ENCODE peak calls at places on chromosomes 4 and X, in eight cellular contexts. K is NCI-H146; I is iris pigment epithelial cell; D is H4; J is stimulated activated CD8-positive, alpha-beta memory T cell treated with anti-CD3 and anti-CD28 coated beads, Interleukin-15, amount 100 ng/mL, for 24 hours; T is GM23248; A is HT1080; V is A549. R is an unnamed sample.

GRCh38 chrX:121336831-121337421 is 289.5 kb downstream of the GLUD2 start:
- DNase-seq in K (no peak), I (no peak), D (no peak), J (no peak), T (no peak), A (no peak), V (no peak), R (no peak)

GRCh38 chrX:9646471-9647038 is 119.1 kb downstream of the GPR143 start:
- DNase-seq in K (no peak), I (peak), D (no peak), J (no peak), T (no peak), A (no peak), V (no peak), R (no peak)

GRCh38 chr4:150931005-150931404 is 84.1 kb downstream of the LRBA start:
- DNase-seq in K (no peak), I (no peak), D (no peak), J (no peak), T (no peak), A (no peak), V (no peak), R (no peak)

GRCh38 chr4:87982446-87982845 is 6.9 kb downstream of the SPP1 start:
- DNase-seq in K (no peak), I (peak), D (no peak), J (no peak), T (no peak), A (peak), V (no peak), R (no peak)

GRCh38 chr4:47490550-47490949 is 5.5 kb downstream of the ATP10D start:
- DNase-seq in K (no peak), I (peak), D (peak), J (no peak), T (peak), A (peak), V (peak), R (peak)

GRCh38 chrX:43953218-43953617 is 20.0 kb downstream of the NDP start:
- DNase-seq in K (no peak), I (peak), D (no peak), J (no peak), T (peak), A (peak), V (no peak), R (no peak)

GRCh38 chr4:24210332-24210902 is 320.6 kb upstream of the PPARGC1A start:
- DNase-seq in K (no peak), I (peak), D (peak), J (no peak), T (peak), A (peak), V (peak), R (no peak)

GRCh38 chr4:7026107-7026506 is 17.1 kb upstream of the TADA2B start:
- DNase-seq in K (no peak), I (no peak), D (no peak), J (no peak), T (no peak), A (no peak), V (no peak), R (no peak)

GRCh38 chr4:110361921-110362320 is 114.0 kb upstream of the ENPEP start:
- DNase-seq in K (no peak), I (peak), D (peak), J (no peak), T (peak), A (peak), V (no peak), R (no peak)

GRCh38 chr4:52643846-52644245 is 15.3 kb downstream of the USP46 start:
- DNase-seq in K (no peak), I (peak), D (peak), J (no peak), T (peak), A (no peak), V (no peak), R (no peak)

GRCh38 chrX:110081740-110082139 is 78.8 kb downstream of the TMEM164 start:
- DNase-seq in K (no peak), I (peak), D (peak), J (no peak), T (no peak), A (peak), V (no peak), R (peak)

GRCh38 chr4:177596035-177596434 is 153.8 kb upstream of the AGA start:
- DNase-seq in K (no peak), I (peak), D (peak), J (no peak), T (peak), A (peak), V (peak), R (no peak)

GRCh38 chrX:526295-527224 is 104.0 kb upstream of the SHOX start:
- DNase-seq in K (no peak), I (no peak), D (no peak), J (no peak), T (no peak), A (no peak), V (peak), R (no peak)

GRCh38 chr4:58247792-58248191 is 1137.6 kb upstream of the IGFBP7 start:
- DNase-seq in K (peak), I (no peak), D (no peak), J (no peak), T (no peak), A (peak), V (no peak), R (no peak)

GRCh38 chr4:11011249-11011648 is 326.7 kb upstream of the CLNK start:
- DNase-seq in K (peak), I (no peak), D (no peak), J (no peak), T (no peak), A (no peak), V (no peak), R (no peak)

GRCh38 chr4:1521821-1522361 is 115.6 kb upstream of the NKX1-1 start:
- DNase-seq in K (no peak), I (no peak), D (no peak), J (no peak), T (no peak), A (no peak), V (no peak), R (no peak)

GRCh38 chr4:85498068-85498733 is 23.3 kb downstream of the ARHGAP24 start:
- DNase-seq in K (no peak), I (peak), D (peak), J (no peak), T (peak), A (peak), V (no peak), R (no peak)

GRCh38 chrX:130680164-130681035 is 222.6 kb downstream of the ENOX2 start:
- DNase-seq in K (no peak), I (peak), D (no peak), J (no peak), T (peak), A (no peak), V (no peak), R (no peak)

GRCh38 chr4:73335717-73336116 is 68.4 kb upstream of the ALB start:
- DNase-seq in K (no peak), I (no peak), D (no peak), J (no peak), T (no peak), A (no peak), V (no peak), R (no peak)

GRCh38 chr4:139167774-139168444 is 9.1 kb downstream of the ELF2 start:
- DNase-seq in K (no peak), I (peak), D (peak), J (no peak), T (peak), A (peak), V (peak), R (no peak)

GRCh38 chrX:14697453-14697852 is 168.1 kb downstream of the GLRA2 start:
- DNase-seq in K (peak), I (no peak), D (peak), J (no peak), T (peak), A (peak), V (peak), R (no peak)

GRCh38 chr4:75741027-75741426 is 16.6 kb downstream of the USO1 start:
- DNase-seq in K (no peak), I (peak), D (no peak), J (no peak), T (peak), A (no peak), V (no peak), R (no peak)

GRCh38 chr4:815464-816146 is 10.3 kb downstream of the CPLX1 start:
- DNase-seq in K (no peak), I (no peak), D (no peak), J (no peak), T (no peak), A (no peak), V (no peak), R (no peak)

GRCh38 chr4:176760468-176760867 is 32.3 kb downstream of the VEGFC start:
- DNase-seq in K (no peak), I (no peak), D (no peak), J (no peak), T (no peak), A (no peak), V (no peak), R (no peak)

GRCh38 chr4:2827874-2828751 is 15.5 kb upstream of the ADD1 start:
- DNase-seq in K (no peak), I (no peak), D (no peak), J (no peak), T (no peak), A (no peak), V (no peak), R (no peak)

GRCh38 chr4:8308856-8309771 is 39.6 kb downstream of the HTRA3 start:
- DNase-seq in K (no peak), I (peak), D (no peak), J (no peak), T (peak), A (no peak), V (no peak), R (no peak)

GRCh38 chr4:38566811-38567398 is 97.1 kb upstream of the KLF3 start:
- DNase-seq in K (no peak), I (no peak), D (no peak), J (no peak), T (no peak), A (no peak), V (no peak), R (no peak)

GRCh38 chrX:17860179-17860780 is 818 bp downstream of the RAI2 start:
- DNase-seq in K (peak), I (peak), D (no peak), J (no peak), T (peak), A (no peak), V (no peak), R (no peak)

GRCh38 chr4:183118585-183118984 is 19.5 kb downstream of the WWC2 start:
- DNase-seq in K (no peak), I (peak), D (peak), J (no peak), T (peak), A (peak), V (no peak), R (peak)

GRCh38 chr4:173990126-173990878 is 293.2 kb downstream of the FBXO8 start:
- DNase-seq in K (peak), I (peak), D (peak), J (no peak), T (peak), A (peak), V (peak), R (no peak)

GRCh38 chrX:123731987-123732678 is 719 bp downstream of the THOC2 start:
- DNase-seq in K (no peak), I (no peak), D (no peak), J (no peak), T (peak), A (no peak), V (peak), R (no peak)

GRCh38 chrX:139203681-139204575 is 326.6 kb upstream of the F9 start:
- DNase-seq in K (peak), I (peak), D (no peak), J (no peak), T (peak), A (peak), V (no peak), R (no peak)

GRCh38 chrX:115948018-115948923 is 222.3 kb upstream of the AGTR2 start:
- DNase-seq in K (peak), I (no peak), D (no peak), J (no peak), T (no peak), A (no peak), V (no peak), R (no peak)

GRCh38 chr4:123484291-123484926 is 87.8 kb downstream of the SPRY1 start:
- DNase-seq in K (peak), I (no peak), D (no peak), J (no peak), T (no peak), A (peak), V (no peak), R (no peak)

R was measured in pulmonary artery endothelial cell.